ENCODE peak calls at places on chromosomes 13 and 19, in ten cellular contexts. One of them, this sample, is unnamed.

GRCh38 chr19:34662919-34663318 is 14.0 kb downstream of the SCGB2B2 start:
- DNase-seq in GM23338: peak
- DNase-seq in HepG2: peak
- DNase-seq in HCT116: peak
- DNase-seq in stomach: no peak
- DNase-seq in esophagus muscularis mucosa: no peak
- DNase-seq in HL-60: peak
- DNase-seq in suprapubic skin: no peak
- DNase-seq in H1: peak
- DNase-seq in breast epithelium: no peak
- DNase-seq in this sample: no peak

GRCh38 chr13:37492061-37492460 is 106.5 kb downstream of the POSTN start:
- DNase-seq in GM23338: no peak
- DNase-seq in HepG2: no peak
- DNase-seq in HCT116: no peak
- DNase-seq in stomach: no peak
- DNase-seq in esophagus muscularis mucosa: no peak
- DNase-seq in HL-60: no peak
- DNase-seq in suprapubic skin: no peak
- DNase-seq in H1: no peak
- DNase-seq in breast epithelium: no peak
- DNase-seq in this sample: no peak

GRCh38 chr19:31314849-31315620 is 34.2 kb downstream of the TSHZ3 start:
- DNase-seq in GM23338: no peak
- DNase-seq in HepG2: no peak
- DNase-seq in HCT116: no peak
- DNase-seq in stomach: no peak
- DNase-seq in esophagus muscularis mucosa: no peak
- DNase-seq in HL-60: no peak
- DNase-seq in suprapubic skin: no peak
- DNase-seq in H1: no peak
- DNase-seq in breast epithelium: no peak
- DNase-seq in this sample: no peak

GRCh38 chr13:101447852-101448251 is 4.6 kb upstream of the ITGBL1 start:
- DNase-seq in GM23338: no peak
- DNase-seq in HepG2: no peak
- DNase-seq in HCT116: no peak
- DNase-seq in stomach: no peak
- DNase-seq in esophagus muscularis mucosa: no peak
- DNase-seq in HL-60: no peak
- DNase-seq in suprapubic skin: no peak
- DNase-seq in H1: no peak
- DNase-seq in breast epithelium: no peak
- DNase-seq in this sample: no peak

GRCh38 chr13:42007844-42008243 is 40.6 kb upstream of the DGKH start:
- DNase-seq in GM23338: no peak
- DNase-seq in HepG2: no peak
- DNase-seq in HCT116: no peak
- DNase-seq in stomach: no peak
- DNase-seq in esophagus muscularis mucosa: no peak
- DNase-seq in HL-60: no peak
- DNase-seq in suprapubic skin: no peak
- DNase-seq in H1: no peak
- DNase-seq in breast epithelium: no peak
- DNase-seq in this sample: no peak

GRCh38 chr13:45068036-45069001 is 52.0 kb upstream of the GTF2F2 start:
- DNase-seq in GM23338: no peak
- DNase-seq in HepG2: no peak
- DNase-seq in HCT116: no peak
- DNase-seq in stomach: no peak
- DNase-seq in esophagus muscularis mucosa: no peak
- DNase-seq in HL-60: peak
- DNase-seq in suprapubic skin: no peak
- DNase-seq in H1: no peak
- DNase-seq in breast epithelium: no peak
- DNase-seq in this sample: no peak

GRCh38 chr13:70255406-70255991 is 147.2 kb upstream of the KLHL1 start:
- DNase-seq in GM23338: no peak
- DNase-seq in HepG2: no peak
- DNase-seq in HCT116: no peak
- DNase-seq in stomach: no peak
- DNase-seq in esophagus muscularis mucosa: no peak
- DNase-seq in HL-60: no peak
- DNase-seq in suprapubic skin: no peak
- DNase-seq in H1: no peak
- DNase-seq in breast epithelium: no peak
- DNase-seq in this sample: no peak

GRCh38 chr19:58409010-58409790 is 751 bp downstream of the ZNF584 start:
- DNase-seq in GM23338: peak
- DNase-seq in HepG2: no peak
- DNase-seq in HCT116: no peak
- DNase-seq in stomach: no peak
- DNase-seq in esophagus muscularis mucosa: no peak
- DNase-seq in HL-60: peak
- DNase-seq in suprapubic skin: no peak
- DNase-seq in H1: no peak
- DNase-seq in breast epithelium: no peak
- DNase-seq in this sample: no peak

GRCh38 chr13:33363328-33363727 is 77.8 kb upstream of the STARD13 start:
- DNase-seq in GM23338: no peak
- DNase-seq in HepG2: no peak
- DNase-seq in HCT116: no peak
- DNase-seq in stomach: no peak
- DNase-seq in esophagus muscularis mucosa: no peak
- DNase-seq in HL-60: peak
- DNase-seq in suprapubic skin: no peak
- DNase-seq in H1: no peak
- DNase-seq in breast epithelium: no peak
- DNase-seq in this sample: no peak

GRCh38 chr19:49212302-49212701 is 54.7 kb downstream of the TRPM4 start:
- DNase-seq in GM23338: no peak
- DNase-seq in HepG2: no peak
- DNase-seq in HCT116: no peak
- DNase-seq in stomach: no peak
- DNase-seq in esophagus muscularis mucosa: no peak
- DNase-seq in HL-60: no peak
- DNase-seq in suprapubic skin: no peak
- DNase-seq in H1: no peak
- DNase-seq in breast epithelium: no peak
- DNase-seq in this sample: no peak

GRCh38 chr19:43765109-43765876 is 10.5 kb upstream of the SMG9 start:
- DNase-seq in GM23338: no peak
- DNase-seq in HepG2: peak
- DNase-seq in HCT116: peak
- DNase-seq in stomach: peak
- DNase-seq in esophagus muscularis mucosa: no peak
- DNase-seq in HL-60: no peak
- DNase-seq in suprapubic skin: no peak
- DNase-seq in H1: no peak
- DNase-seq in breast epithelium: peak
- DNase-seq in this sample: no peak

DNA sequence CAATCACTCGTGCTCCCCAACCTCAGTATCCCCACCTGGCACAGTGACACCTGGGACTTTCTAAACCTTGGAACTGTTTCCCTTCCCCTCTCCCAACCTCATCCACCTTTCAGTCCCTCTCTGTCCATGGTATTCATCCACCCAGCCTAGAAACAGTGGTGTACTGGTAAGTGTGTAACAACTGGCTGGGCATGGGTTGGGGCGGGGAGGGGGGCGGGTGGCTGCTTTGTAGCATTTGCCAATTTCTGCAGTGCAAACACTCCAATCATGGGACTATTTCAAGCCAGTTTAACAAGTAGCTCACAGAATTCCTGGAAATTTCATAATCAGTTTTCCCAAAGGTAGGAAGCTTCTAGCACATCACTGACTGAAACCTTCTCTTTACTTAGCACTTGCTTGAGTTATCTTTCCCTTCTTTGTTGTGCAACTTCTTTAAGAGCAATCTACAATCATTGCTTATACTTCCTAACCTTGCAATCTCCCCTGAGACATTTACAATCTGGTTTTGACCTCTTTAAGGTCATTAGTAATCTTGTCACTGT is 100.8 kb upstream of the WASF3 start:
- DNase-seq in GM23338: no peak
- DNase-seq in HepG2: no peak
- DNase-seq in HCT116: no peak
- DNase-seq in stomach: no peak
- DNase-seq in esophagus muscularis mucosa: no peak
- DNase-seq in HL-60: no peak
- DNase-seq in suprapubic skin: no peak
- DNase-seq in H1: no peak
- DNase-seq in breast epithelium: no peak
- DNase-seq in this sample: no peak
- H3K27ac ChIP-seq in GM23338: no peak
- H3K27ac ChIP-seq in HepG2: no peak
- H3K27ac ChIP-seq in HCT116: no peak
- H3K27ac ChIP-seq in stomach: no peak
- H3K27ac ChIP-seq in esophagus muscularis mucosa: no peak
- H3K27ac ChIP-seq in HL-60: no peak
- H3K27ac ChIP-seq in suprapubic skin: no peak
- H3K27ac ChIP-seq in H1: no peak
- H3K27ac ChIP-seq in breast epithelium: no peak
- H3K27ac ChIP-seq in this sample: no peak

DNA sequence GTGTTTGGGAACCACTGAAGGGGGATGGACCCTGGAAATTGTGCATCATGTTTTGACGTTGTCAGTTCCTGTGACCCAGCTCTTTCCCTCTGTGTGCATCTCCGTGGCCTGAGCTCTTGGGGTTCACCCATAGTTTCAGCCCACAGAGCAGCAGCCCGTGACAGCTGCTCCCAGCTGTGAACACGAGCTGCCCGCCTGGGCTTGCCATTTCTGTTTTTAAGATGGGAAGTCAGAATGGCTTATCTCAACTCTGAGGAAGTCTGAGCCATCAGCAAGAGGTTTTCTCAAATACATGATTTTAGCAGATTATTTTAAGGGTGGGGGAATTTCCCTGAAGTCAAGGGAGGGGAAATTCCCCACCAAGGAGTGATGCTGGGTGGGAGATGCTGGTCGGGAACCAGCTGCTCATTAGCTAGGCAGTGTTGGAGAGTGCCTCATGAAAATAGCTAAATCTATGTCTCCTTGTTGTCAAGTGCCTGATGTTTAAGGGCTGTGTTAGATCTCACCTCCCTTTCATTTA is 34.9 kb upstream of the C1QTNF9 start:
- DNase-seq in GM23338: no peak
- DNase-seq in HepG2: no peak
- DNase-seq in HCT116: no peak
- DNase-seq in stomach: peak
- DNase-seq in esophagus muscularis mucosa: no peak
- DNase-seq in HL-60: no peak
- DNase-seq in suprapubic skin: no peak
- DNase-seq in H1: no peak
- DNase-seq in breast epithelium: no peak
- DNase-seq in this sample: no peak
- TF ChIP-seq POLR2AphosphoS5 in GM23338: no peak
- TF ChIP-seq POLR2AphosphoS5 in HepG2: no peak
- TF ChIP-seq POLR2AphosphoS5 in HCT116: no peak
- TF ChIP-seq POLR2AphosphoS5 in stomach: no peak
- TF ChIP-seq POLR2AphosphoS5 in esophagus muscularis mucosa: no peak
- TF ChIP-seq POLR2AphosphoS5 in HL-60: no peak
- TF ChIP-seq POLR2AphosphoS5 in suprapubic skin: no peak
- TF ChIP-seq POLR2AphosphoS5 in H1: no peak
- TF ChIP-seq POLR2AphosphoS5 in breast epithelium: no peak
- TF ChIP-seq POLR2AphosphoS5 in this sample: no peak

DNA sequence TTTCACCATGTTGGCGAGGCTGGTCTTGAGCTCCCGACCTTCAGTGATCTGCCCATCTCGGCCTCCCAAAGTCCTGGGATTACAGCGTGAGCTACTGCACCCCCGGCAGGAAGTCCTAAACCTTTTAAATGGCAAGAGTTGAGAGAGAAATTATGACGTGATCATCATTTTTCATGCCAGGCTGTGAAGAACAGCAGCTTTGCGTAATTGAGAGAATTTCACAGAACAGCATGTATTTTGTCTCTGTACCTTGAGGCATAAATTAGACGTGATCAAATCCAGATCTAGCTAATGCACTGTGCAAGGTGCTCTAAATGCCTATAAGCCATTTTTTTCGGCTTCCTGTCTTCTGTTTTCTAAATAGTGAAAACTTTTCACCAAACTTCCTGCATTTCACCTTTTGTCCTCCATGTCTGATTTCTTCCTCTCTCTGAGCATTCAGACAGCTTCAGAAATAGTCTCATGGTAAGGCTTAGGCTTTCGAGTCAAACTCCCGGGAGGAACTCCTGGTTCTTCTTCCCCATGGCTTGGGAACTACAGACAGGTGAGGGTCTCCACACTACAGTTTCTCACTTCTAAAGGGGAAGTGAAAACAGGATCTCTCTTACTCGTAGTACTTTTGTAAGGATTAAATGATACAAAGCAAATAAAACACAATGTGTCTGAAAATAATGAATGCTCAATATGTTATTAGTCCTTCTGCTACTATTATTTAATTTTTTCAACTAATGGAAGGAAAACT is 51.0 kb downstream of the WDFY2 start:
- DNase-seq in GM23338: no peak
- DNase-seq in HepG2: no peak
- DNase-seq in HCT116: no peak
- DNase-seq in stomach: no peak
- DNase-seq in esophagus muscularis mucosa: no peak
- DNase-seq in HL-60: peak
- DNase-seq in suprapubic skin: no peak
- DNase-seq in H1: no peak
- DNase-seq in breast epithelium: no peak
- DNase-seq in this sample: no peak
- H3K27ac ChIP-seq in GM23338: peak
- H3K27ac ChIP-seq in HepG2: peak
- H3K27ac ChIP-seq in HCT116: no peak
- H3K27ac ChIP-seq in stomach: peak
- H3K27ac ChIP-seq in esophagus muscularis mucosa: no peak
- H3K27ac ChIP-seq in HL-60: peak
- H3K27ac ChIP-seq in suprapubic skin: no peak
- H3K27ac ChIP-seq in H1: no peak
- H3K27ac ChIP-seq in breast epithelium: peak
- H3K27ac ChIP-seq in this sample: peak

DNA sequence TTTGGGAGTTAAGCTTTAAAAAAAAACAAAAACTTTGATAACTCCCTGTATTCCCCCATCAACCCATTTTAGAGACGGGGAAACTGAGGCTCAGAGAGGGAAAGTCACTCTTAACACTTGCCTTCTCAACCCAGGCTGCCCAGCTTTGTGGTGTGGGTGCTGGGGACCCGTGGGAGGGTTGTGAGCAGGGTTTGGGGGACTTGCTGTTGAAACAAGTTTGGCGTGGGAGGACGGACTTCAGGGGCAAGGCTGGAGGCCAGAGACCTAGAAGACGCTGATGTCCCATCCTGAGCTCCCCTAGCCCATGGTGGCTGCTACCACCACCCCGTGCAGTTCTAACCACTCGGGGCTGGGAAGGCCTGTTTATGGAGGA is 747 bp upstream of the CACTIN start:
- DNase-seq in GM23338: no peak
- DNase-seq in HepG2: no peak
- DNase-seq in HCT116: no peak
- DNase-seq in stomach: no peak
- DNase-seq in esophagus muscularis mucosa: no peak
- DNase-seq in HL-60: no peak
- DNase-seq in suprapubic skin: no peak
- DNase-seq in H1: no peak
- DNase-seq in breast epithelium: no peak
- DNase-seq in this sample: no peak
- TF ChIP-seq POLR2AphosphoS5 in GM23338: no peak
- TF ChIP-seq POLR2AphosphoS5 in HepG2: no peak
- TF ChIP-seq POLR2AphosphoS5 in HCT116: no peak
- TF ChIP-seq POLR2AphosphoS5 in stomach: no peak
- TF ChIP-seq POLR2AphosphoS5 in esophagus muscularis mucosa: no peak
- TF ChIP-seq POLR2AphosphoS5 in HL-60: no peak
- TF ChIP-seq POLR2AphosphoS5 in suprapubic skin: no peak
- TF ChIP-seq POLR2AphosphoS5 in H1: no peak
- TF ChIP-seq POLR2AphosphoS5 in breast epithelium: no peak
- TF ChIP-seq POLR2AphosphoS5 in this sample: no peak

GRCh38 chr13:98368019-98368418 is 190.9 kb upstream of the RNF113B start:
- DNase-seq in GM23338: no peak
- DNase-seq in HepG2: no peak
- DNase-seq in HCT116: no peak
- DNase-seq in stomach: no peak
- DNase-seq in esophagus muscularis mucosa: no peak
- DNase-seq in HL-60: no peak
- DNase-seq in suprapubic skin: no peak
- DNase-seq in H1: no peak
- DNase-seq in breast epithelium: no peak
- DNase-seq in this sample: no peak
- H3K27ac ChIP-seq in GM23338: no peak
- H3K27ac ChIP-seq in HepG2: no peak
- H3K27ac ChIP-seq in HCT116: no peak
- H3K27ac ChIP-seq in stomach: peak
- H3K27ac ChIP-seq in esophagus muscularis mucosa: no peak
- H3K27ac ChIP-seq in HL-60: no peak
- H3K27ac ChIP-seq in suprapubic skin: no peak
- H3K27ac ChIP-seq in H1: no peak
- H3K27ac ChIP-seq in breast epithelium: peak
- H3K27ac ChIP-seq in this sample: no peak